ENCODE peak calls at places on chromosomes 11 and 22, in ten cellular contexts. One of them, this sample, is unnamed.

GRCh38 chr11:46252373-46252914 is 25.0 kb upstream of the CREB3L1 start:
- DNase-seq in NT2/D1: no peak
- DNase-seq in activated gamma-delta T cell treated with anti-CD3 and anti-CD28 coated beads, Interleukin-2, amount 50 U/mL, for 16 hours: no peak
- DNase-seq in activated CD4-positive, alpha-beta T cell treated with anti-CD3 and anti-CD28 coated beads for 24 hours: no peak
- DNase-seq in NCI-H1930: no peak
- DNase-seq in RWPE1: no peak
- DNase-seq in neural crest cell: no peak
- DNase-seq in fibroblast of the conjunctiva: no peak
- DNase-seq in PC-3: no peak
- DNase-seq in HT-29: peak; percentile 72
- DNase-seq in this sample: no peak

GRCh38 chr11:34810107-34810562 is 106.0 kb downstream of the APIP start:
- DNase-seq in NT2/D1: no peak
- DNase-seq in NCI-H1930: no peak
- DNase-seq in neural crest cell: no peak
- DNase-seq in activated CD4-positive, alpha-beta T cell treated with anti-CD3 and anti-CD28 coated beads for 24 hours: no peak
- DNase-seq in PC-3: no peak
- DNase-seq in fibroblast of the conjunctiva: no peak
- DNase-seq in HT-29: no peak
- DNase-seq in RWPE1: no peak
- DNase-seq in activated gamma-delta T cell treated with anti-CD3 and anti-CD28 coated beads, Interleukin-2, amount 50 U/mL, for 16 hours: no peak
- DNase-seq in this sample: no peak

GRCh38 chr11:92854952-92855351 is 114.5 kb upstream of the MTNR1B start:
- DNase-seq in PC-3: no peak
- DNase-seq in activated CD4-positive, alpha-beta T cell treated with anti-CD3 and anti-CD28 coated beads for 24 hours: no peak
- DNase-seq in RWPE1: no peak
- DNase-seq in HT-29: no peak
- DNase-seq in NCI-H1930: no peak
- DNase-seq in fibroblast of the conjunctiva: no peak
- DNase-seq in NT2/D1: no peak
- DNase-seq in activated gamma-delta T cell treated with anti-CD3 and anti-CD28 coated beads, Interleukin-2, amount 50 U/mL, for 16 hours: no peak
- DNase-seq in neural crest cell: no peak
- DNase-seq in this sample: no peak

GRCh38 chr11:3674189-3674588 is 3.0 kb upstream of the CHRNA10 start:
- DNase-seq in fibroblast of the conjunctiva: no peak
- DNase-seq in NT2/D1: no peak
- DNase-seq in HT-29: no peak
- DNase-seq in NCI-H1930: no peak
- DNase-seq in activated gamma-delta T cell treated with anti-CD3 and anti-CD28 coated beads, Interleukin-2, amount 50 U/mL, for 16 hours: no peak
- DNase-seq in activated CD4-positive, alpha-beta T cell treated with anti-CD3 and anti-CD28 coated beads for 24 hours: no peak
- DNase-seq in PC-3: peak; percentile 89
- DNase-seq in neural crest cell: no peak
- DNase-seq in RWPE1: peak; percentile 91
- DNase-seq in this sample: no peak

GRCh38 chr11:67262731-67263675 is 3.3 kb upstream of the GRK2 start:
- DNase-seq in PC-3: peak; percentile 92
- DNase-seq in RWPE1: peak; percentile 88
- DNase-seq in NCI-H1930: peak; percentile 65
- DNase-seq in NT2/D1: peak; percentile 77
- DNase-seq in activated gamma-delta T cell treated with anti-CD3 and anti-CD28 coated beads, Interleukin-2, amount 50 U/mL, for 16 hours: no peak
- DNase-seq in neural crest cell: peak; percentile 83
- DNase-seq in HT-29: peak; percentile 95
- DNase-seq in activated CD4-positive, alpha-beta T cell treated with anti-CD3 and anti-CD28 coated beads for 24 hours: peak; percentile 65
- DNase-seq in fibroblast of the conjunctiva: peak; percentile 72
- DNase-seq in this sample: no peak

GRCh38 chr11:59206635-59207034 is 6.1 kb downstream of the MPEG1 start:
- DNase-seq in PC-3: peak; percentile 75
- DNase-seq in fibroblast of the conjunctiva: no peak
- DNase-seq in NCI-H1930: peak; percentile 57
- DNase-seq in neural crest cell: peak; percentile 36
- DNase-seq in HT-29: peak; percentile 75
- DNase-seq in activated gamma-delta T cell treated with anti-CD3 and anti-CD28 coated beads, Interleukin-2, amount 50 U/mL, for 16 hours: no peak
- DNase-seq in activated CD4-positive, alpha-beta T cell treated with anti-CD3 and anti-CD28 coated beads for 24 hours: no peak
- DNase-seq in NT2/D1: peak; percentile 42
- DNase-seq in RWPE1: no peak
- DNase-seq in this sample: no peak

GRCh38 chr11:102599642-102600261 is 25.4 kb downstream of the MMP20 start:
- DNase-seq in fibroblast of the conjunctiva: peak; percentile 81
- DNase-seq in RWPE1: peak; percentile 79
- DNase-seq in activated CD4-positive, alpha-beta T cell treated with anti-CD3 and anti-CD28 coated beads for 24 hours: no peak
- DNase-seq in activated gamma-delta T cell treated with anti-CD3 and anti-CD28 coated beads, Interleukin-2, amount 50 U/mL, for 16 hours: no peak
- DNase-seq in neural crest cell: no peak
- DNase-seq in PC-3: peak; percentile 96
- DNase-seq in HT-29: peak; percentile 97
- DNase-seq in NCI-H1930: no peak
- DNase-seq in NT2/D1: no peak
- DNase-seq in this sample: no peak

GRCh38 chr11:129611661-129612566 is 203.7 kb upstream of the TMEM45B start:
- DNase-seq in NT2/D1: no peak
- DNase-seq in NCI-H1930: no peak
- DNase-seq in activated CD4-positive, alpha-beta T cell treated with anti-CD3 and anti-CD28 coated beads for 24 hours: no peak
- DNase-seq in neural crest cell: no peak
- DNase-seq in PC-3: peak; percentile 30
- DNase-seq in fibroblast of the conjunctiva: no peak
- DNase-seq in activated gamma-delta T cell treated with anti-CD3 and anti-CD28 coated beads, Interleukin-2, amount 50 U/mL, for 16 hours: no peak
- DNase-seq in RWPE1: no peak
- DNase-seq in HT-29: peak; percentile 72
- DNase-seq in this sample: no peak

GRCh38 chr11:80718611-80719291 is 1277.9 kb upstream of the TENM4 start:
- DNase-seq in activated gamma-delta T cell treated with anti-CD3 and anti-CD28 coated beads, Interleukin-2, amount 50 U/mL, for 16 hours: no peak
- DNase-seq in fibroblast of the conjunctiva: no peak
- DNase-seq in NCI-H1930: no peak
- DNase-seq in activated CD4-positive, alpha-beta T cell treated with anti-CD3 and anti-CD28 coated beads for 24 hours: no peak
- DNase-seq in RWPE1: no peak
- DNase-seq in neural crest cell: no peak
- DNase-seq in PC-3: peak; percentile 57
- DNase-seq in HT-29: no peak
- DNase-seq in NT2/D1: no peak
- DNase-seq in this sample: no peak

GRCh38 chr11:66277475-66278391 is at the start of gene CNIH2:
- DNase-seq in HT-29: peak; percentile 45
- DNase-seq in activated CD4-positive, alpha-beta T cell treated with anti-CD3 and anti-CD28 coated beads for 24 hours: peak; percentile 33
- DNase-seq in PC-3: peak; percentile 50
- DNase-seq in neural crest cell: peak; percentile 48
- DNase-seq in NCI-H1930: peak; percentile 67
- DNase-seq in activated gamma-delta T cell treated with anti-CD3 and anti-CD28 coated beads, Interleukin-2, amount 50 U/mL, for 16 hours: no peak
- DNase-seq in RWPE1: peak; percentile 29
- DNase-seq in fibroblast of the conjunctiva: no peak
- DNase-seq in NT2/D1: no peak
- DNase-seq in this sample: peak; percentile 66

GRCh38 chr11:70437111-70437784 is 38.9 kb downstream of the CTTN start:
- DNase-seq in NT2/D1: no peak
- DNase-seq in activated gamma-delta T cell treated with anti-CD3 and anti-CD28 coated beads, Interleukin-2, amount 50 U/mL, for 16 hours: no peak
- DNase-seq in activated CD4-positive, alpha-beta T cell treated with anti-CD3 and anti-CD28 coated beads for 24 hours: no peak
- DNase-seq in neural crest cell: no peak
- DNase-seq in fibroblast of the conjunctiva: no peak
- DNase-seq in NCI-H1930: no peak
- DNase-seq in HT-29: no peak
- DNase-seq in PC-3: no peak
- DNase-seq in RWPE1: no peak
- DNase-seq in this sample: no peak

GRCh38 chr11:95154514-95154913 is 64.9 kb downstream of the ENDOD1 start:
- DNase-seq in activated gamma-delta T cell treated with anti-CD3 and anti-CD28 coated beads, Interleukin-2, amount 50 U/mL, for 16 hours: no peak
- DNase-seq in neural crest cell: peak; percentile 43
- DNase-seq in activated CD4-positive, alpha-beta T cell treated with anti-CD3 and anti-CD28 coated beads for 24 hours: no peak
- DNase-seq in fibroblast of the conjunctiva: no peak
- DNase-seq in NT2/D1: no peak
- DNase-seq in NCI-H1930: peak; percentile 52
- DNase-seq in HT-29: peak; percentile 69
- DNase-seq in PC-3: peak; percentile 69
- DNase-seq in RWPE1: peak; percentile 68
- DNase-seq in this sample: no peak

GRCh38 chr11:75524576-75525432 is 937 bp downstream of the GDPD5 start:
- DNase-seq in RWPE1: no peak
- DNase-seq in activated CD4-positive, alpha-beta T cell treated with anti-CD3 and anti-CD28 coated beads for 24 hours: no peak
- DNase-seq in fibroblast of the conjunctiva: no peak
- DNase-seq in activated gamma-delta T cell treated with anti-CD3 and anti-CD28 coated beads, Interleukin-2, amount 50 U/mL, for 16 hours: no peak
- DNase-seq in HT-29: peak; percentile 23
- DNase-seq in NCI-H1930: no peak
- DNase-seq in PC-3: peak; percentile 71
- DNase-seq in neural crest cell: no peak
- DNase-seq in NT2/D1: no peak
- DNase-seq in this sample: peak; percentile 61

GRCh38 chr11:61507962-61508824 is at the start of gene LRRC10B:
- DNase-seq in RWPE1: no peak
- DNase-seq in activated gamma-delta T cell treated with anti-CD3 and anti-CD28 coated beads, Interleukin-2, amount 50 U/mL, for 16 hours: no peak
- DNase-seq in fibroblast of the conjunctiva: no peak
- DNase-seq in activated CD4-positive, alpha-beta T cell treated with anti-CD3 and anti-CD28 coated beads for 24 hours: peak; percentile 28
- DNase-seq in PC-3: no peak
- DNase-seq in HT-29: peak; percentile 63
- DNase-seq in NT2/D1: peak; percentile 76
- DNase-seq in neural crest cell: peak; percentile 49
- DNase-seq in NCI-H1930: peak; percentile 84
- DNase-seq in this sample: no peak

GRCh38 chr11:89495951-89496350 is 4.8 kb upstream of the NOX4 start:
- DNase-seq in HT-29: no peak
- DNase-seq in fibroblast of the conjunctiva: no peak
- DNase-seq in activated gamma-delta T cell treated with anti-CD3 and anti-CD28 coated beads, Interleukin-2, amount 50 U/mL, for 16 hours: no peak
- DNase-seq in NCI-H1930: no peak
- DNase-seq in neural crest cell: no peak
- DNase-seq in PC-3: peak; percentile 13
- DNase-seq in NT2/D1: peak; percentile 77
- DNase-seq in activated CD4-positive, alpha-beta T cell treated with anti-CD3 and anti-CD28 coated beads for 24 hours: no peak
- DNase-seq in RWPE1: peak; percentile 5
- DNase-seq in this sample: no peak

GRCh38 chr11:72727521-72727920 is 24.7 kb downstream of the ARAP1 start:
- DNase-seq in activated gamma-delta T cell treated with anti-CD3 and anti-CD28 coated beads, Interleukin-2, amount 50 U/mL, for 16 hours: no peak
- DNase-seq in fibroblast of the conjunctiva: no peak
- DNase-seq in RWPE1: no peak
- DNase-seq in PC-3: no peak
- DNase-seq in HT-29: no peak
- DNase-seq in NCI-H1930: no peak
- DNase-seq in NT2/D1: no peak
- DNase-seq in activated CD4-positive, alpha-beta T cell treated with anti-CD3 and anti-CD28 coated beads for 24 hours: no peak
- DNase-seq in neural crest cell: no peak
- DNase-seq in this sample: no peak

GRCh38 chr11:58805065-58805464 is 39.4 kb downstream of the GLYATL2 start:
- DNase-seq in activated gamma-delta T cell treated with anti-CD3 and anti-CD28 coated beads, Interleukin-2, amount 50 U/mL, for 16 hours: no peak
- DNase-seq in NT2/D1: no peak
- DNase-seq in activated CD4-positive, alpha-beta T cell treated with anti-CD3 and anti-CD28 coated beads for 24 hours: no peak
- DNase-seq in HT-29: no peak
- DNase-seq in NCI-H1930: no peak
- DNase-seq in PC-3: peak; percentile 82
- DNase-seq in RWPE1: peak; percentile 42
- DNase-seq in neural crest cell: no peak
- DNase-seq in fibroblast of the conjunctiva: no peak
- DNase-seq in this sample: no peak

GRCh38 chr22:42946551-42947198 is 68.3 kb downstream of the PACSIN2 start:
- DNase-seq in activated gamma-delta T cell treated with anti-CD3 and anti-CD28 coated beads, Interleukin-2, amount 50 U/mL, for 16 hours: no peak
- DNase-seq in HT-29: no peak
- DNase-seq in activated CD4-positive, alpha-beta T cell treated with anti-CD3 and anti-CD28 coated beads for 24 hours: no peak
- DNase-seq in neural crest cell: no peak
- DNase-seq in RWPE1: no peak
- DNase-seq in NCI-H1930: no peak
- DNase-seq in fibroblast of the conjunctiva: no peak
- DNase-seq in PC-3: no peak
- DNase-seq in NT2/D1: no peak
- DNase-seq in this sample: no peak

GRCh38 chr11:17642980-17643379 is 76.4 kb upstream of the MYOD1 start:
- DNase-seq in fibroblast of the conjunctiva: no peak
- DNase-seq in NT2/D1: no peak
- DNase-seq in neural crest cell: no peak
- DNase-seq in activated gamma-delta T cell treated with anti-CD3 and anti-CD28 coated beads, Interleukin-2, amount 50 U/mL, for 16 hours: no peak
- DNase-seq in PC-3: no peak
- DNase-seq in HT-29: no peak
- DNase-seq in RWPE1: no peak
- DNase-seq in NCI-H1930: no peak
- DNase-seq in activated CD4-positive, alpha-beta T cell treated with anti-CD3 and anti-CD28 coated beads for 24 hours: no peak
- DNase-seq in this sample: no peak

GRCh38 chr11:38460901-38461300 is 1862.9 kb upstream of the RAG2 start:
- DNase-seq in neural crest cell: no peak
- DNase-seq in NT2/D1: no peak
- DNase-seq in HT-29: peak; percentile 47
- DNase-seq in activated gamma-delta T cell treated with anti-CD3 and anti-CD28 coated beads, Interleukin-2, amount 50 U/mL, for 16 hours: no peak
- DNase-seq in fibroblast of the conjunctiva: peak; percentile 77
- DNase-seq in PC-3: peak; percentile 88
- DNase-seq in activated CD4-positive, alpha-beta T cell treated with anti-CD3 and anti-CD28 coated beads for 24 hours: no peak
- DNase-seq in NCI-H1930: no peak
- DNase-seq in RWPE1: peak; percentile 26
- DNase-seq in this sample: no peak

GRCh38 chr22:45948081-45948648 is 28.8 kb downstream of the WNT7B start:
- DNase-seq in fibroblast of the conjunctiva: no peak
- DNase-seq in activated CD4-positive, alpha-beta T cell treated with anti-CD3 and anti-CD28 coated beads for 24 hours: no peak
- DNase-seq in activated gamma-delta T cell treated with anti-CD3 and anti-CD28 coated beads, Interleukin-2, amount 50 U/mL, for 16 hours: no peak
- DNase-seq in NT2/D1: no peak
- DNase-seq in HT-29: no peak
- DNase-seq in RWPE1: no peak
- DNase-seq in neural crest cell: no peak
- DNase-seq in NCI-H1930: no peak
- DNase-seq in PC-3: no peak
- DNase-seq in this sample: no peak

GRCh38 chr22:21587803-21588611 is 20.5 kb downstream of the UBE2L3 start:
- DNase-seq in neural crest cell: no peak
- DNase-seq in NCI-H1930: no peak
- DNase-seq in PC-3: no peak
- DNase-seq in fibroblast of the conjunctiva: no peak
- DNase-seq in NT2/D1: no peak
- DNase-seq in HT-29: no peak
- DNase-seq in RWPE1: no peak
- DNase-seq in activated CD4-positive, alpha-beta T cell treated with anti-CD3 and anti-CD28 coated beads for 24 hours: peak; percentile 38
- DNase-seq in activated gamma-delta T cell treated with anti-CD3 and anti-CD28 coated beads, Interleukin-2, amount 50 U/mL, for 16 hours: no peak
- DNase-seq in this sample: peak; percentile 75

GRCh38 chr11:128330203-128330602 is 257.2 kb downstream of the ETS1 start:
- DNase-seq in NCI-H1930: no peak
- DNase-seq in RWPE1: no peak
- DNase-seq in neural crest cell: no peak
- DNase-seq in NT2/D1: no peak
- DNase-seq in HT-29: no peak
- DNase-seq in fibroblast of the conjunctiva: no peak
- DNase-seq in activated gamma-delta T cell treated with anti-CD3 and anti-CD28 coated beads, Interleukin-2, amount 50 U/mL, for 16 hours: no peak
- DNase-seq in PC-3: no peak
- DNase-seq in activated CD4-positive, alpha-beta T cell treated with anti-CD3 and anti-CD28 coated beads for 24 hours: no peak
- DNase-seq in this sample: no peak

GRCh38 chr11:118524356-118524755 is 2.9 kb upstream of the TTC36 start:
- DNase-seq in NT2/D1: no peak
- DNase-seq in NCI-H1930: no peak
- DNase-seq in HT-29: no peak
- DNase-seq in fibroblast of the conjunctiva: no peak
- DNase-seq in neural crest cell: no peak
- DNase-seq in activated gamma-delta T cell treated with anti-CD3 and anti-CD28 coated beads, Interleukin-2, amount 50 U/mL, for 16 hours: no peak
- DNase-seq in activated CD4-positive, alpha-beta T cell treated with anti-CD3 and anti-CD28 coated beads for 24 hours: no peak
- DNase-seq in PC-3: no peak
- DNase-seq in RWPE1: no peak
- DNase-seq in this sample: no peak

GRCh38 chr11:76652989-76653673 is 17.4 kb downstream of the LRRC32 start:
- DNase-seq in neural crest cell: no peak
- DNase-seq in NT2/D1: no peak
- DNase-seq in NCI-H1930: no peak
- DNase-seq in activated gamma-delta T cell treated with anti-CD3 and anti-CD28 coated beads, Interleukin-2, amount 50 U/mL, for 16 hours: no peak
- DNase-seq in fibroblast of the conjunctiva: no peak
- DNase-seq in RWPE1: no peak
- DNase-seq in PC-3: no peak
- DNase-seq in activated CD4-positive, alpha-beta T cell treated with anti-CD3 and anti-CD28 coated beads for 24 hours: no peak
- DNase-seq in HT-29: no peak
- DNase-seq in this sample: no peak

GRCh38 chr11:75450826-75451783 is 18.1 kb upstream of the KLHL35 start:
- DNase-seq in HT-29: peak; percentile 47
- DNase-seq in activated CD4-positive, alpha-beta T cell treated with anti-CD3 and anti-CD28 coated beads for 24 hours: peak; percentile 25
- DNase-seq in NCI-H1930: peak; percentile 18
- DNase-seq in neural crest cell: peak; percentile 40
- DNase-seq in fibroblast of the conjunctiva: no peak
- DNase-seq in NT2/D1: no peak
- DNase-seq in PC-3: peak; percentile 37
- DNase-seq in activated gamma-delta T cell treated with anti-CD3 and anti-CD28 coated beads, Interleukin-2, amount 50 U/mL, for 16 hours: peak; percentile 9
- DNase-seq in RWPE1: no peak
- DNase-seq in this sample: peak; percentile 63

GRCh38 chr22:22892096-22893052 is 4.8 kb downstream of the IGLL5 start:
- DNase-seq in NT2/D1: no peak
- DNase-seq in PC-3: no peak
- DNase-seq in activated CD4-positive, alpha-beta T cell treated with anti-CD3 and anti-CD28 coated beads for 24 hours: no peak
- DNase-seq in activated gamma-delta T cell treated with anti-CD3 and anti-CD28 coated beads, Interleukin-2, amount 50 U/mL, for 16 hours: no peak
- DNase-seq in neural crest cell: no peak
- DNase-seq in HT-29: no peak
- DNase-seq in NCI-H1930: no peak
- DNase-seq in RWPE1: no peak
- DNase-seq in fibroblast of the conjunctiva: no peak
- DNase-seq in this sample: no peak